ENCODE peak calls at places on chromosomes 6 and 20, in four cellular contexts. C, N, W and Q are unnamed samples.

GRCh38 chr6:79543886-79544285 is 6.7 kb upstream of the LCA5 start:
- DNase-seq in C (no peak), N (no peak), W (no peak), Q (no peak)

GRCh38 chr20:4809707-4810106 is 88.0 kb downstream of the PRND start:
- DNase-seq in C (peak), N (no peak), W (no peak), Q (no peak)

GRCh38 chr20:40511478-40511877 is 177.6 kb downstream of the MAFB start:
- DNase-seq in C (no peak), N (no peak), W (no peak), Q (no peak)

GRCh38 chr20:815914-816606 is 17.5 kb upstream of the FAM110A start:
- DNase-seq in C (no peak), N (peak), W (peak), Q (peak)

GRCh38 chr6:118297821-118298220 is 250.3 kb upstream of the PLN start:
- DNase-seq in C (no peak), N (no peak), W (no peak), Q (no peak)

GRCh38 chr6:39401376-39401775 is 78.9 kb upstream of the KCNK16 start:
- DNase-seq in C (no peak), N (no peak), W (no peak), Q (no peak)

GRCh38 chr6:45619994-45620471 is 242.3 kb upstream of the SUPT3H start:
- DNase-seq in C (no peak), N (no peak), W (no peak), Q (no peak)

GRCh38 chr6:52253494-52253893 is 9.2 kb upstream of the IL17F start:
- DNase-seq in C (no peak), N (no peak), W (no peak), Q (no peak)

GRCh38 chr6:71181565-71181964 is 107.0 kb upstream of the OGFRL1 start:
- DNase-seq in C (no peak), N (peak), W (no peak), Q (no peak)

GRCh38 chr20:44460795-44461141 is 14.9 kb upstream of the TTPAL start:
- DNase-seq in C (no peak), N (no peak), W (peak), Q (peak)

DNA sequence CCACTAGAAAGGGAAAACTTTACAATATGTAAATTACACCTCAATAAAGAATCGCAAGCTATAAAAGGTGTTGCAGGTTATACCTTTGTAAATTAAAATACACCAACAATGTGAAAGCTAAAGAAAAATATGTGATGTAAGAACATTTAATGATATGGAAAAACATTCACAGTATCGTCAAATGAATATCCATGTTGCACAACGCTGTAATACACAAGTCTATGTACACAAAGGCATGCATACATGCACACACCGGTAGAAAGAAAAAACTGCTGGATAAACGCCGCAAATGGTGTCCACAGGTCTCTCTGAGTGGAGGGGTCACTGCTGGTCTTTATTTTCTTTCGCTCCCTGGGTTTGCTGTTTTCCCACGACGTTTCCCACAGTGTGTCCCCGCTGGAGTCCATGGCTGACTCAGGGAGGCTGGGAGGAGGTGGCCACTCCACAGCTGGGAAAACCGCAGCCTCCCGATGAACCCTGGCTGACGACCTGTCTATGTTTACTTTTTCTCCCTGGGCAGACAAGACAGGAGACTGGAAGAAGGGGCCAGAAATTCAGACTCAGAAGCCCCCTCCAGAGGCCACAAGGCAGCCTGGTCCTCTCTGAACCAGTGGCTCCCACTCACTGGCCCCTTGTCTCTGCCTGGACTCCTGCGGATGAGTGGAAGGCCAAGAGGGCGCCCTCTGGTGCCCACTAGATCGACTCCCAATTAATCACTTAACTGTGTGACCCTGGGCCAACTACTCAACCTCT is 13.0 kb upstream of the BPI start:
- DNase-seq in C (no peak), N (peak), W (peak), Q (peak)
- TF ChIP-seq USF1 in C (no peak), N (no peak), W (no peak), Q (no peak)

GRCh38 chr6:154432533-154433476 is 76.2 kb upstream of the IPCEF1 start:
- DNase-seq in C (no peak), N (no peak), W (peak), Q (no peak)
- TF ChIP-seq USF1 in C (no peak), N (no peak), W (no peak), Q (no peak)

GRCh38 chr20:37452236-37452635 is 68.8 kb upstream of the NNAT start:
- DNase-seq in C (no peak), N (no peak), W (no peak), Q (no peak)
- TF ChIP-seq USF1 in C (no peak), N (no peak), W (no peak), Q (no peak)

DNA sequence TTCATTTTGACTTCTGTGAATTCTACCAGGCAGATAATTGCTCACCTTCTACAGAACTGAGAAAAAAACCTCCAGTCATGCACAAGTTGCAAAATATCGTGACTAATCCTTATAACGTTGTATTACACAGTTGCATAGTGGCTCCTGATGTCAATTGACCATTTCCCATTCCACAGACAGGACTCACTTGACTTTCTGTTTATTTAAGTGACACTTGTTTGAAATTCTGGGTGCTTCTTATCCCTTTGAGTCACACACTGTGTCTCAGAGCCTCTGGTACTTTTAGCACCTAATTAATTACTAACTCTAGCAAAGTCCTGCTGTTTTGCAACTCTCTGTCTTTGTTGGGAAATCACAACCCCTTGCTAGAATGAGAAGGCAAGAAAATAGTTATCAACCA is 16.2 kb upstream of the RSPO3 start:
- DNase-seq in C (no peak), N (no peak), W (no peak), Q (no peak)
- TF ChIP-seq USF1 in C (no peak), N (no peak), W (no peak), Q (no peak)